ENCODE peak calls at places on chromosomes 2 and 18, in seven cellular contexts. C is prostate gland, A is transverse colon, D is upper lobe of left lung, N is sigmoid colon, K is breast epithelium, H is stomach. W is an unnamed sample.

GRCh38 chr2:69764286-69765058 is 22.5 kb downstream of the ANXA4 start:
- DNase-seq in C (no peak), A (peak; percentile 55), D (no peak), N (no peak), K (no peak), H (no peak), W (no peak)

GRCh38 chr18:57121542-57122112 is 25.3 kb upstream of the BOD1L2 start:
- DNase-seq in C (no peak), A (no peak), D (no peak), N (no peak), K (no peak), H (no peak), W (no peak)

GRCh38 chr2:61183815-61184214 is 21.8 kb downstream of the C2orf74 start:
- DNase-seq in C (no peak), A (no peak), D (no peak), N (no peak), K (no peak), H (no peak), W (no peak)

GRCh38 chr18:6004683-6005082 is 109.4 kb upstream of the TMEM200C start:
- DNase-seq in C (no peak), A (no peak), D (no peak), N (no peak), K (no peak), H (no peak), W (no peak)

GRCh38 chr2:122754561-122754960 is 999.1 kb downstream of the TSN start:
- DNase-seq in C (no peak), A (no peak), D (no peak), N (no peak), K (no peak), H (no peak), W (no peak)

GRCh38 chr18:73201940-73202339 is 334.2 kb upstream of the NETO1 start:
- DNase-seq in C (no peak), A (no peak), D (no peak), N (no peak), K (no peak), H (no peak), W (no peak)

GRCh38 chr18:3262234-3263171 is 570 bp downstream of the MYL12B start:
- DNase-seq in C (no peak), A (no peak), D (no peak), N (no peak), K (no peak), H (no peak), W (peak; percentile 25)

GRCh38 chr2:182628901-182629300 is 87.2 kb upstream of the DNAJC10 start:
- DNase-seq in C (no peak), A (no peak), D (no peak), N (no peak), K (no peak), H (no peak), W (no peak)

GRCh38 chr2:232325324-232326273 is 53.0 kb upstream of the ALPP start:
- DNase-seq in C (no peak), A (peak; percentile 56), D (peak; percentile 64), N (peak; percentile 67), K (peak; percentile 45), H (peak; percentile 62), W (no peak)

GRCh38 chr2:166127217-166128155 is at the start of gene SCN1A:
- DNase-seq in C (no peak), A (no peak), D (no peak), N (no peak), K (no peak), H (no peak), W (no peak)

GRCh38 chr2:162073776-162074578 is at the start of gene DPP4:
- DNase-seq in C (peak; percentile 7), A (peak; percentile 77), D (peak; percentile 36), N (peak; percentile 72), K (no peak), H (peak; percentile 68), W (peak; percentile 60)

GRCh38 chr2:94622113-94622618 is 249.1 kb upstream of the TEKT4 start:
- DNase-seq in C (no peak), A (no peak), D (no peak), N (no peak), K (no peak), H (no peak), W (no peak)

GRCh38 chr18:36348971-36349417 is 51.5 kb downstream of the FHOD3 start:
- DNase-seq in C (no peak), A (no peak), D (no peak), N (no peak), K (no peak), H (no peak), W (no peak)

GRCh38 chr2:7011376-7012083 is 94.3 kb downstream of the RNF144A start:
- DNase-seq in C (no peak), A (no peak), D (no peak), N (no peak), K (no peak), H (no peak), W (no peak)

GRCh38 chr2:7007488-7007845 is 90.3 kb downstream of the RNF144A start:
- DNase-seq in C (no peak), A (no peak), D (no peak), N (no peak), K (no peak), H (no peak), W (no peak)

GRCh38 chr2:7010376-7010775 is 93.2 kb downstream of the RNF144A start:
- DNase-seq in C (no peak), A (no peak), D (no peak), N (no peak), K (no peak), H (no peak), W (no peak)

GRCh38 chr2:7009207-7009911 is 92.1 kb downstream of the RNF144A start:
- DNase-seq in C (no peak), A (no peak), D (no peak), N (no peak), K (no peak), H (no peak), W (no peak)

GRCh38 chr2:7007846-7008741 is 90.9 kb downstream of the RNF144A start:
- DNase-seq in C (peak; percentile 90), A (peak; percentile 73), D (peak; percentile 85), N (peak; percentile 93), K (peak; percentile 76), H (peak; percentile 83), W (no peak)
- TF ChIP-seq POLR2AphosphoS5 in C (peak; percentile 65), A (no peak), D (peak; percentile 24), N (peak; percentile 17), K (no peak), H (no peak), W (no peak)

GRCh38 chr2:37456479-37456878 is 112.0 kb downstream of the QPCT start:
- DNase-seq in C (no peak), A (no peak), D (peak; percentile 21), N (no peak), K (no peak), H (no peak), W (no peak)

GRCh38 chr2:37453024-37453423 is 108.6 kb downstream of the QPCT start:
- DNase-seq in C (no peak), A (no peak), D (no peak), N (no peak), K (no peak), H (no peak), W (no peak)

GRCh38 chr2:37458133-37458532 is 113.7 kb downstream of the QPCT start:
- DNase-seq in C (no peak), A (no peak), D (no peak), N (no peak), K (no peak), H (no peak), W (no peak)

GRCh38 chr2:37457401-37457901 is 113.0 kb downstream of the QPCT start:
- DNase-seq in C (no peak), A (no peak), D (no peak), N (no peak), K (no peak), H (no peak), W (no peak)

DNA sequence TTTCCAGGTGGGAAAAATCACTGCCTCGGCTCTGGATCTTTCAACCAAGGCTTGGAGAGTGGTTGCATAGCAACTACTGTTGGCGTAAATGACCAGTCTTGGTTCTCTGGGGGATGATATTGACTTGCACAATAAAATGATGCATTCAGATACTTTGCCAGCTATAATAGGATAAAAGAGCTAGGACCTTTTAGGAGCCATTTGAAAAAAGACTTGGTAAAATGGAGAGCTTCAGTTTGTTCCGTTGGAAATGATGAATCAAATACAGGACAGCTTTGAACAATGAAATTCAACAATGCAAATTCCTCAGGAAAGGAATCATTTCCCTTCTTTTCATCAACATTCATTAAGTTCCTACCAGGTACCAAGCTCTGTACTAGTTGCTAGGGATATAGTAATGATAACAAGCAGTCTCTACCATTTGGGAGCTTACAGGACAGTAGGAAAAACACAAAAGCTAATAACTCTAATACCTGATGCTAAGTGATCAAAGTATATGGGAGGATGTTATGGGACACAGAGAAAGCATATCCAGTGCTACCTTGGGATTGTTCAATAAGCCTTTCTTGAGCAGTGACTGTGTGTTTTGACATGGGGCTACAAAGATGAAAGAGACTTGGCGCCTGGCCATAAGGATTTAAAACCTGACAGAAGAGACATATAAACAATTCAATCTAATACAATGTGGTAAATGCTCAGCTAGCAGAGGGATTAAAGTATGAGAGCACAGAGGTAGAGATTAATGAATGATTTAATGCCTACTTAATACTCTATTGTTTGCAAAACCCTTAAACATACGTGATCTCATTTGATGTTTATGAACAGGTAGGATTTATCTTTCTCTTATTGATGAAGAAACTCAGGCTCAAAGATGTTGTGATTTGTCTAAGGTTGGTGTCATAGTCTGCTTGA is 110.7 kb downstream of the QPCT start:
- DNase-seq in C (no peak), A (no peak), D (no peak), N (peak; percentile 65), K (no peak), H (no peak), W (no peak)
- TF ChIP-seq POLR2A in C (no peak), A (no peak), D (no peak), N (no peak), K (no peak), H (no peak), W (no peak)

GRCh38 chr2:71277159-71277498 is 50.2 kb upstream of the PAIP2B start:
- DNase-seq in C (no peak), A (no peak), D (no peak), N (no peak), K (no peak), H (no peak), W (no peak)
- TF ChIP-seq POLR2AphosphoS5 in C (no peak), A (no peak), D (no peak), N (no peak), K (no peak), H (no peak), W (no peak)

DNA sequence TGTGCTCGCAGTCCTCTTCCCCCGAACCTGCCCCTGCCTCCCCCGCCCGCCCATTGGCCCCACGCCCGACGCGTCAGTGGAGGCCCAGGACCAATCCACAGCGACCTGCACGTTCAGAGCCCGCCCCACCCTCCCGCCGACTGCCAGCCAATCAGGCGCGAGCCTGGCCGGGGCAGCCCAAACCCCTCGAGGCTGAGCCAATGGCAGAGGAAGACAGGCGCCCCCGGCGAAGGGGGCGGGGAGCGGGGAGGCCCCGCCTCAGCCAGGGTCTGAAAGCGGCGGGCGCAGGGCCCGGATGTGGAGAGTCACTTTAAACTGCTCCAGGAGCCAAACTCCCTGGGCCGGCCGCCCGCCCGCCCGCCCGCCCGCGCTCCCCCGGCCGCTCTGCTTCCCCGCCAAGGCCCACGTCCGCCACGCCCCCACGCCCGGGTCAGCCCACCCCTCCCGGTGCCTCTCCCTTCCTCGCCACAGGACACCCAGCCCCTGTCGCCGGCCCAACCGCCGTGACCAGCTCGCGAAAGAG is 520 bp downstream of the SAP130 start:
- DNase-seq in C (peak; percentile 100), A (peak; percentile 100), D (peak; percentile 99), N (peak; percentile 100), K (peak; percentile 100), H (peak; percentile 99), W (peak; percentile 95)
- TF ChIP-seq POLR2A in C (peak; percentile 14), A (no peak), D (no peak), N (no peak), K (no peak), H (no peak), W (peak; percentile 32)

GRCh38 chr18:54284967-54285785 is 15.9 kb downstream of the POLI start:
- DNase-seq in C (no peak), A (peak; percentile 31), D (no peak), N (no peak), K (no peak), H (no peak), W (peak; percentile 19)
- TF ChIP-seq POLR2AphosphoS5 in C (no peak), A (no peak), D (no peak), N (no peak), K (no peak), H (no peak), W (peak; percentile 76)